ENCODE peak calls at places on chromosomes 11 and 22, in nine cellular contexts. One of them, this sample, is unnamed.

GRCh38 chr22:25495286-25495685 is 69.2 kb upstream of the GRK3 start:
- DNase-seq in ureter: no peak
- DNase-seq in HCT116: no peak
- DNase-seq in neural progenitor cell: no peak
- DNase-seq in body of pancreas: peak; percentile 15
- DNase-seq in fibroblast of mammary gland: no peak
- DNase-seq in naive thymus-derived CD8-positive, alpha-beta T cell: no peak
- DNase-seq in mesendoderm: no peak
- DNase-seq in stimulated activated CD4-positive, alpha-beta T cell treated with anti-CD3 and anti-CD28 coated beads, Interleukin-12 subunit alpha, Interleukin-12 subunit beta, amount 100 ng/mL, for 24 hours: no peak
- DNase-seq in this sample: no peak

GRCh38 chr11:65116370-65117205 is 913 bp downstream of the ZNHIT2 start:
- DNase-seq in ureter: peak; percentile 54
- DNase-seq in HCT116: no peak
- DNase-seq in neural progenitor cell: peak; percentile 52
- DNase-seq in body of pancreas: peak; percentile 64
- DNase-seq in fibroblast of mammary gland: peak; percentile 70
- DNase-seq in naive thymus-derived CD8-positive, alpha-beta T cell: peak; percentile 50
- DNase-seq in mesendoderm: peak; percentile 52
- DNase-seq in stimulated activated CD4-positive, alpha-beta T cell treated with anti-CD3 and anti-CD28 coated beads, Interleukin-12 subunit alpha, Interleukin-12 subunit beta, amount 100 ng/mL, for 24 hours: no peak
- DNase-seq in this sample: peak; percentile 54

GRCh38 chr11:61083601-61084147 is 18.6 kb upstream of the CD5 start:
- DNase-seq in ureter: no peak
- DNase-seq in HCT116: no peak
- DNase-seq in neural progenitor cell: no peak
- DNase-seq in body of pancreas: no peak
- DNase-seq in fibroblast of mammary gland: no peak
- DNase-seq in naive thymus-derived CD8-positive, alpha-beta T cell: no peak
- DNase-seq in mesendoderm: no peak
- DNase-seq in stimulated activated CD4-positive, alpha-beta T cell treated with anti-CD3 and anti-CD28 coated beads, Interleukin-12 subunit alpha, Interleukin-12 subunit beta, amount 100 ng/mL, for 24 hours: no peak
- DNase-seq in this sample: peak; percentile 63

GRCh38 chr11:33722579-33723234 is 13.5 kb downstream of the CD59 start:
- DNase-seq in ureter: no peak
- DNase-seq in HCT116: no peak
- DNase-seq in neural progenitor cell: no peak
- DNase-seq in body of pancreas: no peak
- DNase-seq in fibroblast of mammary gland: peak; percentile 89
- DNase-seq in naive thymus-derived CD8-positive, alpha-beta T cell: no peak
- DNase-seq in mesendoderm: peak; percentile 53
- DNase-seq in stimulated activated CD4-positive, alpha-beta T cell treated with anti-CD3 and anti-CD28 coated beads, Interleukin-12 subunit alpha, Interleukin-12 subunit beta, amount 100 ng/mL, for 24 hours: no peak
- DNase-seq in this sample: no peak

GRCh38 chr22:22892096-22893052 is 4.8 kb downstream of the IGLL5 start:
- DNase-seq in ureter: no peak
- DNase-seq in HCT116: no peak
- DNase-seq in neural progenitor cell: no peak
- DNase-seq in body of pancreas: no peak
- DNase-seq in fibroblast of mammary gland: no peak
- DNase-seq in naive thymus-derived CD8-positive, alpha-beta T cell: no peak
- DNase-seq in mesendoderm: no peak
- DNase-seq in stimulated activated CD4-positive, alpha-beta T cell treated with anti-CD3 and anti-CD28 coated beads, Interleukin-12 subunit alpha, Interleukin-12 subunit beta, amount 100 ng/mL, for 24 hours: no peak
- DNase-seq in this sample: no peak

GRCh38 chr11:67238894-67239794 is 27.1 kb upstream of the GRK2 start:
- DNase-seq in ureter: no peak
- DNase-seq in HCT116: no peak
- DNase-seq in neural progenitor cell: peak; percentile 47
- DNase-seq in body of pancreas: no peak
- DNase-seq in fibroblast of mammary gland: peak; percentile 35
- DNase-seq in naive thymus-derived CD8-positive, alpha-beta T cell: no peak
- DNase-seq in mesendoderm: peak; percentile 27
- DNase-seq in stimulated activated CD4-positive, alpha-beta T cell treated with anti-CD3 and anti-CD28 coated beads, Interleukin-12 subunit alpha, Interleukin-12 subunit beta, amount 100 ng/mL, for 24 hours: no peak
- DNase-seq in this sample: no peak

GRCh38 chr11:123084454-123084853 is 22.5 kb upstream of the HSPA8 start:
- DNase-seq in ureter: no peak
- DNase-seq in HCT116: no peak
- DNase-seq in neural progenitor cell: no peak
- DNase-seq in body of pancreas: no peak
- DNase-seq in fibroblast of mammary gland: no peak
- DNase-seq in naive thymus-derived CD8-positive, alpha-beta T cell: no peak
- DNase-seq in mesendoderm: no peak
- DNase-seq in stimulated activated CD4-positive, alpha-beta T cell treated with anti-CD3 and anti-CD28 coated beads, Interleukin-12 subunit alpha, Interleukin-12 subunit beta, amount 100 ng/mL, for 24 hours: no peak
- DNase-seq in this sample: no peak

GRCh38 chr11:62242021-62242420 is at the start of gene SCGB1D2:
- DNase-seq in ureter: peak; percentile 67
- DNase-seq in HCT116: no peak
- DNase-seq in neural progenitor cell: peak; percentile 15
- DNase-seq in body of pancreas: peak; percentile 71
- DNase-seq in fibroblast of mammary gland: no peak
- DNase-seq in naive thymus-derived CD8-positive, alpha-beta T cell: no peak
- DNase-seq in mesendoderm: peak; percentile 78
- DNase-seq in stimulated activated CD4-positive, alpha-beta T cell treated with anti-CD3 and anti-CD28 coated beads, Interleukin-12 subunit alpha, Interleukin-12 subunit beta, amount 100 ng/mL, for 24 hours: no peak
- DNase-seq in this sample: no peak

GRCh38 chr11:10436733-10437132 is 18.3 kb upstream of the AMPD3 start:
- DNase-seq in ureter: no peak
- DNase-seq in HCT116: no peak
- DNase-seq in neural progenitor cell: no peak
- DNase-seq in body of pancreas: no peak
- DNase-seq in fibroblast of mammary gland: no peak
- DNase-seq in naive thymus-derived CD8-positive, alpha-beta T cell: no peak
- DNase-seq in mesendoderm: no peak
- DNase-seq in stimulated activated CD4-positive, alpha-beta T cell treated with anti-CD3 and anti-CD28 coated beads, Interleukin-12 subunit alpha, Interleukin-12 subunit beta, amount 100 ng/mL, for 24 hours: no peak
- DNase-seq in this sample: no peak

GRCh38 chr22:46812786-46813185 is 50.3 kb downstream of the TBC1D22A start:
- DNase-seq in ureter: no peak
- DNase-seq in HCT116: no peak
- DNase-seq in neural progenitor cell: no peak
- DNase-seq in body of pancreas: no peak
- DNase-seq in fibroblast of mammary gland: no peak
- DNase-seq in naive thymus-derived CD8-positive, alpha-beta T cell: no peak
- DNase-seq in mesendoderm: no peak
- DNase-seq in stimulated activated CD4-positive, alpha-beta T cell treated with anti-CD3 and anti-CD28 coated beads, Interleukin-12 subunit alpha, Interleukin-12 subunit beta, amount 100 ng/mL, for 24 hours: no peak
- DNase-seq in this sample: no peak

This sample was measured in activated effector memory CD4-positive, alpha-beta T cell treated with Interleukin-2 at 50 U/mL for 16 hours.